ENCODE peak calls at places on chromosomes 16 and 17, in seven cellular contexts. One of them, this sample, is unnamed. For H3K4me1, the result is how much of the 10 kb centered on the place peaks cover.

GRCh38 chr17:8720596-8720995 is 24.0 kb downstream of the CCDC42 start:
- DNase-seq in MM.1S: no peak
- DNase-seq in GM23338: no peak
- DNase-seq in SK-N-SH: no peak
- DNase-seq in PC-3: no peak
- DNase-seq in OCI-LY7: no peak
- DNase-seq in neural progenitor cell: no peak
- DNase-seq in this sample: no peak

GRCh38 chr16:67248401-67249177 is at the start of gene SLC9A5:
- DNase-seq in MM.1S: no peak
- DNase-seq in GM23338: peak
- DNase-seq in SK-N-SH: peak
- DNase-seq in PC-3: no peak
- DNase-seq in OCI-LY7: peak
- DNase-seq in neural progenitor cell: peak
- DNase-seq in this sample: no peak

GRCh38 chr16:86975445-86975844 is 341.7 kb downstream of the C16orf95 start:
- DNase-seq in MM.1S: no peak
- DNase-seq in GM23338: peak
- DNase-seq in SK-N-SH: peak
- DNase-seq in PC-3: peak
- DNase-seq in OCI-LY7: peak
- DNase-seq in neural progenitor cell: peak
- DNase-seq in this sample: peak

GRCh38 chr17:10614536-10615155 is 42.5 kb downstream of the MYH3 start:
- DNase-seq in MM.1S: peak
- DNase-seq in GM23338: peak
- DNase-seq in SK-N-SH: peak
- DNase-seq in PC-3: peak
- DNase-seq in OCI-LY7: peak
- DNase-seq in neural progenitor cell: peak
- DNase-seq in this sample: peak

GRCh38 chr17:42964161-42964932 is at the start of gene AARSD1:
- DNase-seq in MM.1S: peak
- DNase-seq in GM23338: peak
- DNase-seq in SK-N-SH: peak
- DNase-seq in PC-3: peak
- DNase-seq in OCI-LY7: peak
- DNase-seq in neural progenitor cell: peak
- DNase-seq in this sample: peak

GRCh38 chr17:81722184-81723120 is 10.4 kb downstream of the SLC25A10 start:
- DNase-seq in MM.1S: peak
- DNase-seq in GM23338: no peak
- DNase-seq in SK-N-SH: peak
- DNase-seq in PC-3: peak
- DNase-seq in OCI-LY7: no peak
- DNase-seq in neural progenitor cell: no peak
- DNase-seq in this sample: no peak

GRCh38 chr16:963913-964695 is 6.7 kb downstream of the LMF1 start:
- DNase-seq in MM.1S: peak
- DNase-seq in GM23338: no peak
- DNase-seq in SK-N-SH: no peak
- DNase-seq in PC-3: peak
- DNase-seq in OCI-LY7: no peak
- DNase-seq in neural progenitor cell: no peak
- DNase-seq in this sample: no peak

GRCh38 chr17:82960419-82961271 is 118.8 kb upstream of the METRNL start:
- DNase-seq in MM.1S: no peak
- DNase-seq in GM23338: no peak
- DNase-seq in SK-N-SH: no peak
- DNase-seq in PC-3: no peak
- DNase-seq in OCI-LY7: no peak
- DNase-seq in neural progenitor cell: no peak
- DNase-seq in this sample: no peak

GRCh38 chr17:7238418-7239090 is 703 bp downstream of the PHF23 start:
- DNase-seq in MM.1S: peak
- DNase-seq in GM23338: no peak
- DNase-seq in SK-N-SH: no peak
- DNase-seq in PC-3: no peak
- DNase-seq in OCI-LY7: peak
- DNase-seq in neural progenitor cell: peak
- DNase-seq in this sample: no peak

GRCh38 chr17:34255381-34255732 is 272 bp downstream of the CCL2 start:
- DNase-seq in MM.1S: no peak
- DNase-seq in GM23338: no peak
- DNase-seq in SK-N-SH: no peak
- DNase-seq in PC-3: no peak
- DNase-seq in OCI-LY7: no peak
- DNase-seq in neural progenitor cell: no peak
- DNase-seq in this sample: no peak

GRCh38 chr16:85724936-85725335 is 26.0 kb downstream of the C16orf74 start:
- DNase-seq in MM.1S: no peak
- DNase-seq in GM23338: no peak
- DNase-seq in SK-N-SH: no peak
- DNase-seq in PC-3: no peak
- DNase-seq in OCI-LY7: no peak
- DNase-seq in neural progenitor cell: no peak
- DNase-seq in this sample: no peak

GRCh38 chr17:7296189-7296861 is 1.9 kb upstream of the YBX2 start:
- DNase-seq in MM.1S: peak
- DNase-seq in GM23338: peak
- DNase-seq in SK-N-SH: peak
- DNase-seq in PC-3: peak
- DNase-seq in OCI-LY7: peak
- DNase-seq in neural progenitor cell: peak
- DNase-seq in this sample: peak

GRCh38 chr16:53756329-53756996 is 52.5 kb downstream of the FTO start:
- DNase-seq in MM.1S: no peak
- DNase-seq in GM23338: no peak
- DNase-seq in SK-N-SH: no peak
- DNase-seq in PC-3: peak
- DNase-seq in OCI-LY7: no peak
- DNase-seq in neural progenitor cell: peak
- DNase-seq in this sample: no peak

GRCh38 chr17:37567137-37567927 is 41.9 kb downstream of the SYNRG start:
- DNase-seq in MM.1S: no peak
- DNase-seq in GM23338: no peak
- DNase-seq in SK-N-SH: no peak
- DNase-seq in PC-3: peak
- DNase-seq in OCI-LY7: no peak
- DNase-seq in neural progenitor cell: no peak
- DNase-seq in this sample: no peak

GRCh38 chr17:79795795-79796569 is 895 bp downstream of the CBX8 start:
- DNase-seq in MM.1S: no peak
- DNase-seq in GM23338: no peak
- DNase-seq in SK-N-SH: peak
- DNase-seq in PC-3: no peak
- DNase-seq in OCI-LY7: peak
- DNase-seq in neural progenitor cell: peak
- DNase-seq in this sample: no peak

GRCh38 chr17:32523017-32523680 is 36.4 kb downstream of the CDK5R1 start:
- DNase-seq in MM.1S: peak
- DNase-seq in GM23338: peak
- DNase-seq in SK-N-SH: no peak
- DNase-seq in PC-3: no peak
- DNase-seq in OCI-LY7: peak
- DNase-seq in neural progenitor cell: no peak
- DNase-seq in this sample: no peak

GRCh38 chr16:12403746-12404658 is 399.7 kb downstream of the CPPED1 start:
- DNase-seq in MM.1S: no peak
- DNase-seq in GM23338: peak
- DNase-seq in SK-N-SH: no peak
- DNase-seq in PC-3: no peak
- DNase-seq in OCI-LY7: no peak
- DNase-seq in neural progenitor cell: peak
- DNase-seq in this sample: no peak

GRCh38 chr16:66008136-66008535 is 358.4 kb upstream of the CDH5 start:
- DNase-seq in MM.1S: no peak
- DNase-seq in GM23338: no peak
- DNase-seq in SK-N-SH: no peak
- DNase-seq in PC-3: no peak
- DNase-seq in OCI-LY7: no peak
- DNase-seq in neural progenitor cell: no peak
- DNase-seq in this sample: no peak

GRCh38 chr17:30334421-30334820 is 564 bp upstream of the TMIGD1 start:
- DNase-seq in MM.1S: no peak
- DNase-seq in GM23338: no peak
- DNase-seq in SK-N-SH: no peak
- DNase-seq in PC-3: no peak
- DNase-seq in OCI-LY7: no peak
- DNase-seq in neural progenitor cell: no peak
- DNase-seq in this sample: no peak

GRCh38 chr16:67456383-67457140 is 24.4 kb downstream of the ATP6V0D1 start:
- DNase-seq in MM.1S: no peak
- DNase-seq in GM23338: peak
- DNase-seq in SK-N-SH: peak
- DNase-seq in PC-3: no peak
- DNase-seq in OCI-LY7: no peak
- DNase-seq in neural progenitor cell: no peak
- DNase-seq in this sample: no peak

GRCh38 chr17:32569171-32570080 is 82.6 kb downstream of the CDK5R1 start:
- DNase-seq in MM.1S: no peak
- DNase-seq in GM23338: no peak
- DNase-seq in SK-N-SH: no peak
- DNase-seq in PC-3: peak
- DNase-seq in OCI-LY7: no peak
- DNase-seq in neural progenitor cell: no peak
- DNase-seq in this sample: no peak

GRCh38 chr17:43367588-43368242 is 31.1 kb upstream of the ARL4D start:
- DNase-seq in MM.1S: peak
- DNase-seq in GM23338: peak
- DNase-seq in SK-N-SH: peak
- DNase-seq in PC-3: peak
- DNase-seq in OCI-LY7: peak
- DNase-seq in neural progenitor cell: peak
- DNase-seq in this sample: peak

DNA sequence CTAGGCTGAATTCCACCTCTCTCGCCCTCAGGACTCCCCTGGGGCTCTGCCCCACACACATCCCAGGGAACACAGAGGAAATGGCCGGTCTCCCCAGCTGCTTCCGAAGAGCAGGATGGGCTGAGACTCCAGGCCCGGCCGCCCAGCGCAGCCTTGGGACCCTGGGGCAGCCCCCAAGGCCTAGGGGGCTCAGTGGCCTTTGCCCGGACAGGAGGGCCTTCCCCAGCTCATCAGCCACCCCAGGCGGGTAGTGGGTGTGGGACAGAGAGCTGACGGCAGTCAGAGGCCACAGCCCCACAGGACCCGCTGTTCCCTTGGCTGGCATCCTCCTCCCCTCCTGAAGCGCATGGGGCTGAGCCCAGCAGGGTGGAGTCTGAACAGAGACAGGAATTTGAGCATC is 6.2 kb upstream of the CBFA2T3 start:
- DNase-seq in MM.1S: no peak
- DNase-seq in GM23338: no peak
- DNase-seq in SK-N-SH: no peak
- DNase-seq in PC-3: no peak
- DNase-seq in OCI-LY7: no peak
- DNase-seq in neural progenitor cell: no peak
- DNase-seq in this sample: no peak
- H3K4me3 ChIP-seq in MM.1S: no peak
- H3K4me3 ChIP-seq in GM23338: no peak
- H3K4me3 ChIP-seq in SK-N-SH: no peak
- H3K4me3 ChIP-seq in PC-3: no peak
- H3K4me3 ChIP-seq in OCI-LY7: peak
- H3K4me3 ChIP-seq in neural progenitor cell: no peak
- H3K4me3 ChIP-seq in this sample: no peak

GRCh38 chr16:88651276-88651988 is 579 bp upstream of the CYBA start:
- DNase-seq in MM.1S: peak
- DNase-seq in GM23338: peak
- DNase-seq in SK-N-SH: peak
- DNase-seq in PC-3: no peak
- DNase-seq in OCI-LY7: peak
- DNase-seq in neural progenitor cell: peak
- DNase-seq in this sample: peak
- TF ChIP-seq EZH2phosphoT487 in MM.1S: no peak
- TF ChIP-seq EZH2phosphoT487 in GM23338: no peak
- TF ChIP-seq EZH2phosphoT487 in SK-N-SH: no peak
- TF ChIP-seq EZH2phosphoT487 in PC-3: no peak
- TF ChIP-seq EZH2phosphoT487 in OCI-LY7: no peak
- TF ChIP-seq EZH2phosphoT487 in neural progenitor cell: no peak
- TF ChIP-seq EZH2phosphoT487 in this sample: no peak

GRCh38 chr16:70699696-70700095 is 13.8 kb upstream of the MTSS2 start:
- DNase-seq in MM.1S: no peak
- DNase-seq in GM23338: no peak
- DNase-seq in SK-N-SH: no peak
- DNase-seq in PC-3: no peak
- DNase-seq in OCI-LY7: no peak
- DNase-seq in neural progenitor cell: no peak
- DNase-seq in this sample: no peak
- H3K4me1 ChIP-seq in MM.1S: under half
- H3K4me1 ChIP-seq in GM23338: under half
- H3K4me1 ChIP-seq in SK-N-SH: under half
- H3K4me1 ChIP-seq in PC-3: under half
- H3K4me1 ChIP-seq in OCI-LY7: under half
- H3K4me1 ChIP-seq in neural progenitor cell: under half
- H3K4me1 ChIP-seq in this sample: under half

DNA sequence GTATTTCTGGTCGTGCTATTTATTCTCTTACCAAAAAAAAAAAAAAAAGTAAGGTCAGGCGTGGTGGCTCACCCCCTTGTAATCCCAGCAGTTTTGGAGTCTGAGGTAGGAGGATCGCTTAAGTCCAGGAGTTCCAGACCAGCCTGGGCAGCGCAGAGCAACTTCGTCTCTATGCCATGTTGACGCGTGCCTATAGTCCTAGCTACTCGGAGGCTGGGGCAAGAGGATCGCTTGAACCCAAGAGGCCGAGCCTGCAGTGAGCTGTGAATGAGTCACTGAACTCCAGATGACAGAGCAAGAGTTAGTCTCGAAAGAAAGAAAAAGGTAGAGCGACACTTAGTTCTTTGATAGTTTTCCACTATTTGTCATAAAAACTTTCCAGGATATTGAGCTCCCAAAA is 1.4 kb upstream of the TENT4B start:
- DNase-seq in MM.1S: no peak
- DNase-seq in GM23338: no peak
- DNase-seq in SK-N-SH: no peak
- DNase-seq in PC-3: no peak
- DNase-seq in OCI-LY7: no peak
- DNase-seq in neural progenitor cell: no peak
- DNase-seq in this sample: no peak
- H3K4me3 ChIP-seq in MM.1S: peak
- H3K4me3 ChIP-seq in GM23338: peak
- H3K4me3 ChIP-seq in SK-N-SH: no peak
- H3K4me3 ChIP-seq in PC-3: peak
- H3K4me3 ChIP-seq in OCI-LY7: no peak
- H3K4me3 ChIP-seq in neural progenitor cell: peak
- H3K4me3 ChIP-seq in this sample: peak

GRCh38 chr16:20814761-20815160 is 8.4 kb downstream of the REXO5 start:
- DNase-seq in MM.1S: no peak
- DNase-seq in GM23338: no peak
- DNase-seq in SK-N-SH: no peak
- DNase-seq in PC-3: peak
- DNase-seq in OCI-LY7: no peak
- DNase-seq in neural progenitor cell: no peak
- DNase-seq in this sample: no peak
- TF ChIP-seq EZH2phosphoT487 in MM.1S: no peak
- TF ChIP-seq EZH2phosphoT487 in GM23338: no peak
- TF ChIP-seq EZH2phosphoT487 in SK-N-SH: no peak
- TF ChIP-seq EZH2phosphoT487 in PC-3: no peak
- TF ChIP-seq EZH2phosphoT487 in OCI-LY7: no peak
- TF ChIP-seq EZH2phosphoT487 in neural progenitor cell: no peak
- TF ChIP-seq EZH2phosphoT487 in this sample: no peak

This sample was measured in HCT116.